ENCODE peak calls at places on chromosome 22, in seven cellular contexts. One of them, this sample, is unnamed.

GRCh38 chr22:27810566-27810965 is 9.0 kb upstream of the MN1 start:
- DNase-seq in activated CD8-positive, alpha-beta T cell treated with anti-CD3 and anti-CD28 coated beads for 36 hours: no peak
- DNase-seq in SK-N-SH: no peak
- DNase-seq in transverse colon: peak; percentile 47
- DNase-seq in cardiac fibroblast: peak; percentile 68
- DNase-seq in RWPE2: no peak
- DNase-seq in body of pancreas: peak; percentile 65
- DNase-seq in this sample: no peak

GRCh38 chr22:49966716-49967332 is 6.3 kb downstream of the PIM3 start:
- DNase-seq in activated CD8-positive, alpha-beta T cell treated with anti-CD3 and anti-CD28 coated beads for 36 hours: no peak
- DNase-seq in SK-N-SH: peak; percentile 51
- DNase-seq in transverse colon: peak; percentile 51
- DNase-seq in cardiac fibroblast: peak; percentile 78
- DNase-seq in RWPE2: no peak
- DNase-seq in body of pancreas: peak; percentile 76
- DNase-seq in this sample: no peak

GRCh38 chr22:48429621-48430020 is 1398.1 kb downstream of the BRD1 start:
- DNase-seq in activated CD8-positive, alpha-beta T cell treated with anti-CD3 and anti-CD28 coated beads for 36 hours: no peak
- DNase-seq in SK-N-SH: no peak
- DNase-seq in transverse colon: no peak
- DNase-seq in cardiac fibroblast: no peak
- DNase-seq in RWPE2: no peak
- DNase-seq in body of pancreas: no peak
- DNase-seq in this sample: no peak

GRCh38 chr22:21980547-21980946 is 2.0 kb downstream of the TOP3B start:
- DNase-seq in activated CD8-positive, alpha-beta T cell treated with anti-CD3 and anti-CD28 coated beads for 36 hours: no peak
- DNase-seq in SK-N-SH: no peak
- DNase-seq in transverse colon: no peak
- DNase-seq in cardiac fibroblast: no peak
- DNase-seq in RWPE2: no peak
- DNase-seq in body of pancreas: no peak
- DNase-seq in this sample: no peak

GRCh38 chr22:28883917-28884753 is 763 bp downstream of the ZNRF3 start:
- DNase-seq in activated CD8-positive, alpha-beta T cell treated with anti-CD3 and anti-CD28 coated beads for 36 hours: peak; percentile 60
- DNase-seq in SK-N-SH: peak; percentile 74
- DNase-seq in transverse colon: peak; percentile 42
- DNase-seq in cardiac fibroblast: peak; percentile 50
- DNase-seq in RWPE2: no peak
- DNase-seq in body of pancreas: peak; percentile 53
- DNase-seq in this sample: peak; percentile 49

GRCh38 chr22:22744412-22745224 is 100.2 kb downstream of the GGTLC2 start:
- DNase-seq in activated CD8-positive, alpha-beta T cell treated with anti-CD3 and anti-CD28 coated beads for 36 hours: no peak
- DNase-seq in SK-N-SH: no peak
- DNase-seq in transverse colon: no peak
- DNase-seq in cardiac fibroblast: no peak
- DNase-seq in RWPE2: no peak
- DNase-seq in body of pancreas: no peak
- DNase-seq in this sample: no peak

GRCh38 chr22:21760640-21761039 is 25.0 kb upstream of the YPEL1 start:
- DNase-seq in activated CD8-positive, alpha-beta T cell treated with anti-CD3 and anti-CD28 coated beads for 36 hours: no peak
- DNase-seq in SK-N-SH: no peak
- DNase-seq in transverse colon: no peak
- DNase-seq in cardiac fibroblast: peak; percentile 35
- DNase-seq in RWPE2: no peak
- DNase-seq in body of pancreas: no peak
- DNase-seq in this sample: no peak

GRCh38 chr22:43850529-43850928 is 11.8 kb downstream of the SULT4A1 start:
- DNase-seq in activated CD8-positive, alpha-beta T cell treated with anti-CD3 and anti-CD28 coated beads for 36 hours: no peak
- DNase-seq in SK-N-SH: no peak
- DNase-seq in transverse colon: no peak
- DNase-seq in cardiac fibroblast: no peak
- DNase-seq in RWPE2: no peak
- DNase-seq in body of pancreas: no peak
- DNase-seq in this sample: no peak

GRCh38 chr22:31734512-31734911 is 15.4 kb downstream of the PRR14L start:
- DNase-seq in activated CD8-positive, alpha-beta T cell treated with anti-CD3 and anti-CD28 coated beads for 36 hours: no peak
- DNase-seq in SK-N-SH: peak; percentile 35
- DNase-seq in transverse colon: no peak
- DNase-seq in cardiac fibroblast: peak; percentile 43
- DNase-seq in RWPE2: no peak
- DNase-seq in body of pancreas: no peak
- DNase-seq in this sample: no peak

GRCh38 chr22:28958611-28959010 is 75.2 kb downstream of the ZNRF3 start:
- DNase-seq in activated CD8-positive, alpha-beta T cell treated with anti-CD3 and anti-CD28 coated beads for 36 hours: no peak
- DNase-seq in SK-N-SH: no peak
- DNase-seq in transverse colon: no peak
- DNase-seq in cardiac fibroblast: peak; percentile 15
- DNase-seq in RWPE2: no peak
- DNase-seq in body of pancreas: no peak
- DNase-seq in this sample: no peak

GRCh38 chr22:33706100-33706499 is 214.2 kb downstream of the LARGE1 start:
- DNase-seq in activated CD8-positive, alpha-beta T cell treated with anti-CD3 and anti-CD28 coated beads for 36 hours: no peak
- DNase-seq in SK-N-SH: no peak
- DNase-seq in transverse colon: no peak
- DNase-seq in cardiac fibroblast: no peak
- DNase-seq in RWPE2: no peak
- DNase-seq in body of pancreas: no peak
- DNase-seq in this sample: no peak
- TF ChIP-seq CTCF in activated CD8-positive, alpha-beta T cell treated with anti-CD3 and anti-CD28 coated beads for 36 hours: no peak
- TF ChIP-seq CTCF in SK-N-SH: no peak
- TF ChIP-seq CTCF in transverse colon: no peak
- TF ChIP-seq CTCF in cardiac fibroblast: no peak
- TF ChIP-seq CTCF in RWPE2: no peak
- TF ChIP-seq CTCF in body of pancreas: no peak
- TF ChIP-seq CTCF in this sample: no peak

DNA sequence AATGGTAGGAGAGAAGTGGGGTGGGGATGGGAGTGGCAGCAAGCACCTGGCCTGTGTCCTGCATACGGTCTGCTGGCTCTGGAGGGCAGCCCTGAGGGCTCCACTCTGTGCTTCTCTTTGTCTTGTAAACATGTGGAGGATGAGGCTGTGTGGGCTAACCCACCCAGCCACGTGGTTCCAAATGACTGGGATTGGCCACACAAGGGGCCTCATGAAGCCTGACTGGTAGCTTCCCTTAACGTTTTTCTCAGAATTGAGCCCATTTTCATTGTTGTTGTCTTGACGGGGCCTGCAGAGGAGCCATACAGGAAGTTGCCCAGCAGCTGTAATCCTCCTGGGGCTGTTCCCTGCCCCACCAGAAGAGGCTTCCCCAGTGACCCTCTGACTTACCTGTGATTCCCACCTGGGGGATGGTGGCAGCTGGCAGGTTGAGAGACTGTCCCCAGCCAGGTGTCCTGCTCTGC is 18.0 kb downstream of the DERL3 start:
- DNase-seq in activated CD8-positive, alpha-beta T cell treated with anti-CD3 and anti-CD28 coated beads for 36 hours: peak; percentile 74
- DNase-seq in SK-N-SH: peak; percentile 12
- DNase-seq in transverse colon: no peak
- DNase-seq in cardiac fibroblast: no peak
- DNase-seq in RWPE2: no peak
- DNase-seq in body of pancreas: no peak
- DNase-seq in this sample: no peak
- TF ChIP-seq CTCF in activated CD8-positive, alpha-beta T cell treated with anti-CD3 and anti-CD28 coated beads for 36 hours: peak; percentile 16
- TF ChIP-seq CTCF in SK-N-SH: no peak
- TF ChIP-seq CTCF in transverse colon: no peak
- TF ChIP-seq CTCF in cardiac fibroblast: no peak
- TF ChIP-seq CTCF in RWPE2: no peak
- TF ChIP-seq CTCF in body of pancreas: no peak
- TF ChIP-seq CTCF in this sample: no peak

GRCh38 chr22:38260760-38261477 is 11.9 kb downstream of the TMEM184B start:
- DNase-seq in activated CD8-positive, alpha-beta T cell treated with anti-CD3 and anti-CD28 coated beads for 36 hours: no peak
- DNase-seq in SK-N-SH: no peak
- DNase-seq in transverse colon: no peak
- DNase-seq in cardiac fibroblast: peak; percentile 44
- DNase-seq in RWPE2: no peak
- DNase-seq in body of pancreas: no peak
- DNase-seq in this sample: no peak
- TF ChIP-seq CTCF in activated CD8-positive, alpha-beta T cell treated with anti-CD3 and anti-CD28 coated beads for 36 hours: no peak
- TF ChIP-seq CTCF in SK-N-SH: no peak
- TF ChIP-seq CTCF in transverse colon: peak; percentile 5
- TF ChIP-seq CTCF in cardiac fibroblast: no peak
- TF ChIP-seq CTCF in RWPE2: no peak
- TF ChIP-seq CTCF in body of pancreas: no peak
- TF ChIP-seq CTCF in this sample: peak; percentile 19

GRCh38 chr22:35739076-35739475 is 21.4 kb downstream of the APOL5 start:
- DNase-seq in activated CD8-positive, alpha-beta T cell treated with anti-CD3 and anti-CD28 coated beads for 36 hours: no peak
- DNase-seq in SK-N-SH: no peak
- DNase-seq in transverse colon: no peak
- DNase-seq in cardiac fibroblast: no peak
- DNase-seq in RWPE2: no peak
- DNase-seq in body of pancreas: no peak
- DNase-seq in this sample: no peak

GRCh38 chr22:35740616-35741015 is 22.9 kb downstream of the APOL5 start:
- DNase-seq in activated CD8-positive, alpha-beta T cell treated with anti-CD3 and anti-CD28 coated beads for 36 hours: no peak
- DNase-seq in SK-N-SH: no peak
- DNase-seq in transverse colon: no peak
- DNase-seq in cardiac fibroblast: no peak
- DNase-seq in RWPE2: no peak
- DNase-seq in body of pancreas: no peak
- DNase-seq in this sample: no peak

GRCh38 chr22:35736701-35737100 is 19.0 kb downstream of the APOL5 start:
- DNase-seq in activated CD8-positive, alpha-beta T cell treated with anti-CD3 and anti-CD28 coated beads for 36 hours: no peak
- DNase-seq in SK-N-SH: no peak
- DNase-seq in transverse colon: no peak
- DNase-seq in cardiac fibroblast: no peak
- DNase-seq in RWPE2: no peak
- DNase-seq in body of pancreas: no peak
- DNase-seq in this sample: no peak

GRCh38 chr22:35742342-35743100 is 24.8 kb downstream of the APOL5 start:
- DNase-seq in activated CD8-positive, alpha-beta T cell treated with anti-CD3 and anti-CD28 coated beads for 36 hours: no peak
- DNase-seq in SK-N-SH: no peak
- DNase-seq in transverse colon: no peak
- DNase-seq in cardiac fibroblast: peak; percentile 64
- DNase-seq in RWPE2: no peak
- DNase-seq in body of pancreas: no peak
- DNase-seq in this sample: no peak

DNA sequence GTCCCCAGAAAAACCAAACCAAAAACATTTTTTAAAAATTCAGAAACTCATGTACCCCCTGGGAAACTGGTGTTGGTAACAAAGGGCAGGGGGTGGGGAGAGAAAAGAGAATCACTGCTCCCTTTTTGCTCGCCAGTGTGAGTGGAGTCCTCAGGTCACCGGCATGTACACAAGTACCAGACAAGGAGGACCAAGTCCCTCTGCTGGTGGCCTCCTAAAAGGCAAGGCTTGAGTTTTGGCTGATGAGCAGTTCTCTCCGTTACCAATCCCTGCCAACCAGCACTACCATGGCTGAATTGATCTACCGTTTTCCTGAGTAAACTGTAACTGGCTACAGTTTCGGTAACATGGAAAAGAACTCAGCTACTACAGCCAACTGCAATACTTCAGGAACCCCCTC is 22.0 kb downstream of the APOL5 start:
- DNase-seq in activated CD8-positive, alpha-beta T cell treated with anti-CD3 and anti-CD28 coated beads for 36 hours: peak; percentile 4
- DNase-seq in SK-N-SH: no peak
- DNase-seq in transverse colon: no peak
- DNase-seq in cardiac fibroblast: no peak
- DNase-seq in RWPE2: no peak
- DNase-seq in body of pancreas: no peak
- DNase-seq in this sample: no peak
- TF ChIP-seq CTCF in activated CD8-positive, alpha-beta T cell treated with anti-CD3 and anti-CD28 coated beads for 36 hours: no peak
- TF ChIP-seq CTCF in SK-N-SH: no peak
- TF ChIP-seq CTCF in transverse colon: no peak
- TF ChIP-seq CTCF in cardiac fibroblast: no peak
- TF ChIP-seq CTCF in RWPE2: peak; percentile 12
- TF ChIP-seq CTCF in body of pancreas: no peak
- TF ChIP-seq CTCF in this sample: no peak

GRCh38 chr22:30421695-30422480 is 3.7 kb upstream of the MTFP1 start:
- DNase-seq in activated CD8-positive, alpha-beta T cell treated with anti-CD3 and anti-CD28 coated beads for 36 hours: no peak
- DNase-seq in SK-N-SH: no peak
- DNase-seq in transverse colon: no peak
- DNase-seq in cardiac fibroblast: no peak
- DNase-seq in RWPE2: no peak
- DNase-seq in body of pancreas: no peak
- DNase-seq in this sample: no peak

GRCh38 chr22:30423959-30424380 is 1.6 kb upstream of the MTFP1 start:
- DNase-seq in activated CD8-positive, alpha-beta T cell treated with anti-CD3 and anti-CD28 coated beads for 36 hours: peak; percentile 99
- DNase-seq in SK-N-SH: peak; percentile 93
- DNase-seq in transverse colon: peak; percentile 99
- DNase-seq in cardiac fibroblast: peak; percentile 100
- DNase-seq in RWPE2: peak; percentile 99
- DNase-seq in body of pancreas: peak; percentile 100
- DNase-seq in this sample: peak; percentile 98

GRCh38 chr22:30424471-30425326 is 869 bp upstream of the MTFP1 start:
- DNase-seq in activated CD8-positive, alpha-beta T cell treated with anti-CD3 and anti-CD28 coated beads for 36 hours: peak; percentile 55
- DNase-seq in SK-N-SH: no peak
- DNase-seq in transverse colon: peak; percentile 23
- DNase-seq in cardiac fibroblast: peak; percentile 52
- DNase-seq in RWPE2: no peak
- DNase-seq in body of pancreas: no peak
- DNase-seq in this sample: no peak

GRCh38 chr22:30422481-30423295 is 2.9 kb upstream of the MTFP1 start:
- DNase-seq in activated CD8-positive, alpha-beta T cell treated with anti-CD3 and anti-CD28 coated beads for 36 hours: peak; percentile 67
- DNase-seq in SK-N-SH: no peak
- DNase-seq in transverse colon: peak; percentile 78
- DNase-seq in cardiac fibroblast: peak; percentile 86
- DNase-seq in RWPE2: peak; percentile 89
- DNase-seq in body of pancreas: peak; percentile 88
- DNase-seq in this sample: no peak

GRCh38 chr22:30423296-30423958 is 2.1 kb upstream of the MTFP1 start:
- DNase-seq in activated CD8-positive, alpha-beta T cell treated with anti-CD3 and anti-CD28 coated beads for 36 hours: peak; percentile 80
- DNase-seq in SK-N-SH: no peak
- DNase-seq in transverse colon: peak; percentile 56
- DNase-seq in cardiac fibroblast: no peak
- DNase-seq in RWPE2: peak; percentile 82
- DNase-seq in body of pancreas: no peak
- DNase-seq in this sample: no peak
- TF ChIP-seq CTCF in activated CD8-positive, alpha-beta T cell treated with anti-CD3 and anti-CD28 coated beads for 36 hours: no peak
- TF ChIP-seq CTCF in SK-N-SH: no peak
- TF ChIP-seq CTCF in transverse colon: no peak
- TF ChIP-seq CTCF in cardiac fibroblast: peak; percentile 3
- TF ChIP-seq CTCF in RWPE2: no peak
- TF ChIP-seq CTCF in body of pancreas: peak; percentile 15
- TF ChIP-seq CTCF in this sample: no peak

DNA sequence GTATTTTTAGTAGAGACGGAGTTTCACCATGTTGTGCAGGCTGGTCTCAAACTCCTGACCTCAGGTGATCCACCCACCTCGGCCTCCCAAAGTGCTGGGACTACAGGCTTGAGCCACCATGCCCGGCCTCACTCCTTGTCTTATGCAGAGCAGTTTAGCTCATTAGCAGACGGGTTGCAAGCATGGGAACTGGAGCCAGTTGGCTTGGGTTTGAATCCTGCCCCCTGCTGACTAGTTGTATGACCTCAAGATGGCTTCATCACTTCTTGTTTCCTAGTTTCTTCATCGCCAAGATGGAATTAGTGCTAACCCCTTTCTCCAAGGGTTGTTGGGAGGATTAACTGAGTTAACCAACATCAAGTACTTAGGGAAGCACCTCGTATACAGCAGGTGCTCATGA is 23.4 kb upstream of the RASD2 start:
- DNase-seq in activated CD8-positive, alpha-beta T cell treated with anti-CD3 and anti-CD28 coated beads for 36 hours: no peak
- DNase-seq in SK-N-SH: no peak
- DNase-seq in transverse colon: no peak
- DNase-seq in cardiac fibroblast: no peak
- DNase-seq in RWPE2: no peak
- DNase-seq in body of pancreas: no peak
- DNase-seq in this sample: no peak
- TF ChIP-seq CTCF in activated CD8-positive, alpha-beta T cell treated with anti-CD3 and anti-CD28 coated beads for 36 hours: no peak
- TF ChIP-seq CTCF in SK-N-SH: no peak
- TF ChIP-seq CTCF in transverse colon: no peak
- TF ChIP-seq CTCF in cardiac fibroblast: no peak
- TF ChIP-seq CTCF in RWPE2: no peak
- TF ChIP-seq CTCF in body of pancreas: no peak
- TF ChIP-seq CTCF in this sample: no peak

GRCh38 chr22:24133187-24133965 is 47.9 kb upstream of the SUSD2 start:
- DNase-seq in activated CD8-positive, alpha-beta T cell treated with anti-CD3 and anti-CD28 coated beads for 36 hours: peak; percentile 37
- DNase-seq in SK-N-SH: no peak
- DNase-seq in transverse colon: no peak
- DNase-seq in cardiac fibroblast: peak; percentile 40
- DNase-seq in RWPE2: no peak
- DNase-seq in body of pancreas: no peak
- DNase-seq in this sample: no peak
- TF ChIP-seq CTCF in activated CD8-positive, alpha-beta T cell treated with anti-CD3 and anti-CD28 coated beads for 36 hours: no peak
- TF ChIP-seq CTCF in SK-N-SH: peak; percentile 24
- TF ChIP-seq CTCF in transverse colon: peak; percentile 24
- TF ChIP-seq CTCF in cardiac fibroblast: peak; percentile 36
- TF ChIP-seq CTCF in RWPE2: no peak
- TF ChIP-seq CTCF in body of pancreas: peak; percentile 16
- TF ChIP-seq CTCF in this sample: peak; percentile 25